ENCODE peak calls at places on chromosomes 12 and 14, in four cellular contexts. S is IMR-90; B is CD8-positive, alpha-beta T cell; C is cardiac fibroblast. V is an unnamed sample.

GRCh38 chr12:3560295-3560620 is 69.3 kb downstream of the PRMT8 start:
- DNase-seq in S (no peak), B (no peak), C (no peak), V (no peak)

GRCh38 chr14:41605550-41606248 is 977 bp upstream of the LRFN5 start:
- DNase-seq in S (peak; percentile 46), B (no peak), C (peak; percentile 67), V (no peak)

GRCh38 chr12:115709410-115710065 is 568.0 kb downstream of the MED13L start:
- DNase-seq in S (no peak), B (no peak), C (peak; percentile 68), V (no peak)

GRCh38 chr14:89615421-89615820 is 198.4 kb upstream of the FOXN3 start:
- DNase-seq in S (no peak), B (no peak), C (peak; percentile 61), V (no peak)

GRCh38 chr12:42323856-42324255 is 2.0 kb downstream of the ZCRB1 start:
- DNase-seq in S (no peak), B (no peak), C (no peak), V (no peak)

GRCh38 chr12:106255952-106256351 is 8.1 kb upstream of the CKAP4 start:
- DNase-seq in S (no peak), B (no peak), C (no peak), V (no peak)

GRCh38 chr14:37652042-37652441 is 56.6 kb downstream of the TTC6 start:
- DNase-seq in S (no peak), B (no peak), C (no peak), V (no peak)

GRCh38 chr14:55749201-55749812 is 169.3 kb downstream of the KTN1 start:
- DNase-seq in S (peak; percentile 15), B (no peak), C (peak; percentile 57), V (peak; percentile 73)

GRCh38 chr14:66468778-66469367 is 17.3 kb upstream of the CCDC196 start:
- DNase-seq in S (no peak), B (no peak), C (no peak), V (no peak)

GRCh38 chr12:40104461-40105264 is 1.2 kb downstream of the SLC2A13 start:
- DNase-seq in S (peak; percentile 2), B (no peak), C (peak; percentile 6), V (peak; percentile 3)

GRCh38 chr12:72546106-72546505 is 273.9 kb downstream of the TRHDE start:
- DNase-seq in S (peak; percentile 73), B (no peak), C (no peak), V (no peak)

GRCh38 chr14:61186793-61187641 is 94.1 kb downstream of the TMEM30B start:
- DNase-seq in S (no peak), B (no peak), C (no peak), V (no peak)

GRCh38 chr14:39102265-39102968 is 618 bp downstream of the SEC23A start:
- DNase-seq in S (peak; percentile 44), B (no peak), C (peak; percentile 52), V (peak; percentile 47)

GRCh38 chr12:26606911-26607310 is 226.1 kb downstream of the ITPR2 start:
- DNase-seq in S (no peak), B (no peak), C (no peak), V (no peak)

GRCh38 chr12:119788783-119789182 is 88.3 kb downstream of the CIT start:
- DNase-seq in S (peak; percentile 55), B (no peak), C (peak; percentile 5), V (peak; percentile 18)

GRCh38 chr14:89337912-89338311 is 79.1 kb downstream of the FOXN3 start:
- DNase-seq in S (peak; percentile 29), B (no peak), C (peak; percentile 46), V (no peak)

GRCh38 chr12:107372229-107372658 is 278.9 kb upstream of the CRY1 start:
- DNase-seq in S (peak; percentile 27), B (peak; percentile 63), C (peak; percentile 43), V (peak; percentile 85)

GRCh38 chr14:88189040-88189839 is 133.8 kb downstream of the KCNK10 start:
- DNase-seq in S (peak; percentile 87), B (peak; percentile 54), C (peak; percentile 93), V (peak; percentile 88)

GRCh38 chr14:74973905-74974363 is 18.5 kb upstream of the PGF start:
- DNase-seq in S (no peak), B (no peak), C (no peak), V (no peak)

GRCh38 chr12:113768850-113769249 is 197.3 kb downstream of the RBM19 start:
- DNase-seq in S (no peak), B (no peak), C (no peak), V (no peak)

GRCh38 chr12:118103231-118103600 is 595 bp downstream of the VSIG10 start:
- DNase-seq in S (peak; percentile 7), B (peak; percentile 48), C (peak; percentile 8), V (peak; percentile 24)

GRCh38 chr12:43551271-43551970 is 582 bp downstream of the ADAMTS20 start:
- DNase-seq in S (no peak), B (no peak), C (no peak), V (no peak)

GRCh38 chr14:32298346-32298745 is 30.8 kb upstream of the AKAP6 start:
- DNase-seq in S (no peak), B (no peak), C (no peak), V (no peak)

GRCh38 chr12:55906056-55906455 is 21.6 kb downstream of the PYM1 start:
- DNase-seq in S (peak; percentile 76), B (no peak), C (peak; percentile 35), V (no peak)

GRCh38 chr12:105190530-105190929 is 45.4 kb downstream of the APPL2 start:
- DNase-seq in S (no peak), B (no peak), C (no peak), V (no peak)

GRCh38 chr12:102694913-102695312 is 214.6 kb upstream of the IGF1 start:
- DNase-seq in S (no peak), B (no peak), C (no peak), V (peak; percentile 6)

GRCh38 chr14:93984070-93984469 is 7.7 kb upstream of the ASB2 start:
- DNase-seq in S (peak; percentile 81), B (no peak), C (no peak), V (no peak)

GRCh38 chr14:104201496-104201895 is 63.1 kb downstream of the KIF26A start:
- DNase-seq in S (no peak), B (no peak), C (no peak), V (no peak)
- TF ChIP-seq CTCF in S (no peak), B (no peak), C (no peak), V (no peak)

DNA sequence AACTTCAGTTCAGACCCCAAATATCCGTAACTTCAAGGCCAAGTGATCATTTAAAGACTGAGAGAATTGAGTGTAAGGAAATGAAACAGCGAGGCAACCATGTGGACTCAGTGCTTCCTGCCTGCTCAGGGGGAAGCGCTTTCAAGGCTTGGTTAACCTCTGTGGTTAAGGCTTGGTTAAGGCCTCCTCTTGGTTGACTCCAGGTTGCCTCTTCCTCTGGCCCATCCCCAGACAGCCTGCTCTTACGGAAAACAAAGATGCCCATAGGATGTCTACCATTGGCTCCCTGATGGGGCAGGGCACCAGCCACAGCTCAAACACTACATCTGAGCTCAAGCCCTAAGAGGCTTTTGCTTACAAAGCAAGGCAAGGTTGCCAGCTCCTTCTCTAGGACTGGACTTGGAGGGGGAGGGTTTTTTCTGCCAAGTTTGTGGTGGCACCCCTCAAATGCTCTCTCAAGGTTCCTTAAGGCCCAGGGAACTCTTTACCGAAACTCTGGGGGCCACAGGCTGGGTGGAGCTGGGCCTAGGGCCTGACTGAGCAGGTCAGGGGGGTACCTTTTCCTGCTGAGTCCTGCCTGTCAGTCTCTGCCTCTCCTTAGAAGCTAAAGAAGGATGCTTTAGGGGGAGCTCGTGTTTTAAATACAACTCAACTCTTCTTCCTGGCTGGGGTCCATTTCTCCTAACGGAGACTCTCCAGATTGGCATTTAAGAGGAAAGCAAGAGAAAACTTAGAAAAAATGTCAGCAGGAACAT is 13.7 kb downstream of the COL2A1 start:
- DNase-seq in S (peak; percentile 35), B (peak; percentile 68), C (peak; percentile 36), V (no peak)
- TF ChIP-seq CTCF in S (peak; percentile 9), B (no peak), C (no peak), V (no peak)

GRCh38 chr14:51424569-51425251 is 184.7 kb downstream of the TMX1 start:
- DNase-seq in S (peak; percentile 53), B (no peak), C (peak; percentile 89), V (no peak)
- TF ChIP-seq CTCF in S (no peak), B (no peak), C (no peak), V (no peak)

GRCh38 chr12:76980196-76980595 is 85.2 kb downstream of the E2F7 start:
- DNase-seq in S (no peak), B (no peak), C (no peak), V (no peak)

GRCh38 chr12:76984566-76984965 is 80.8 kb downstream of the E2F7 start:
- DNase-seq in S (no peak), B (no peak), C (no peak), V (no peak)

DNA sequence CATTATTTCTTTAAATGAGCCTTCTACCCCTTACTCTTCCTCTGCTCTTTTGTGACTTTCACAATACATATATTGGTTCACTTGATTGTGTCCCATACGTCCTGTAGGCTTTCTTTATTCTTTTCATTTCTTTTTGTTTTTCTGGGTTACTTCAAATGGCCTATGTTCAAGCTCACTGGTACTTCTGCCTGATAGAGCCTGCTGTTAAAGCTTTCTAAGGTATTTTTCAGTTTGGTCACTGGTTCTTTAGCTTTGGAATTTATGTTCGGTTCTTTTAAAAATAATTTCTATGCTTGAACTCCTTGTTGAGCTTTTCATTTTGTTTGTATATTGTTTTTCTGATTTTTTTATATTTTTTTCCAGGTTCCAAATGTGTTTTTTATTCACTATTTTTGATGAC is 81.9 kb downstream of the E2F7 start:
- DNase-seq in S (no peak), B (no peak), C (no peak), V (no peak)
- TF ChIP-seq CTCF in S (no peak), B (no peak), C (no peak), V (no peak)

V was measured in MCF 10A.